ENCODE peak calls at places on chromosomes 1 and 21, in ten cellular contexts. V, P, X, B, Q, E, Z, K, C and I are unnamed samples.

GRCh38 chr1:211630236-211631081 is 45.0 kb downstream of the NEK2 start:
- DNase-seq in V (no peak), P (no peak), X (no peak), B (no peak), Q (no peak), E (peak), Z (no peak), K (no peak), C (no peak), I (peak)

GRCh38 chr1:108082006-108082405 is 117.0 kb upstream of the VAV3 start:
- DNase-seq in V (no peak), P (no peak), X (no peak), B (no peak), Q (no peak), E (no peak), Z (no peak), K (no peak), C (no peak), I (no peak)

GRCh38 chr1:35111106-35111505 is 31.9 kb downstream of the ZMYM1 start:
- DNase-seq in V (no peak), P (no peak), X (no peak), B (no peak), Q (no peak), E (no peak), Z (no peak), K (no peak), C (no peak), I (no peak)

GRCh38 chr1:13707211-13707610 is 7.2 kb downstream of the PRDM2 start:
- DNase-seq in V (no peak), P (no peak), X (no peak), B (no peak), Q (no peak), E (no peak), Z (no peak), K (no peak), C (no peak), I (no peak)

GRCh38 chr21:41845310-41846032 is 33.7 kb downstream of the PRDM15 start:
- DNase-seq in V (peak), P (no peak), X (no peak), B (no peak), Q (no peak), E (no peak), Z (no peak), K (no peak), C (no peak), I (no peak)

GRCh38 chr1:238960071-238960470 is 426.3 kb upstream of the CHRM3 start:
- DNase-seq in V (no peak), P (no peak), X (no peak), B (no peak), Q (no peak), E (no peak), Z (no peak), K (no peak), C (no peak), I (no peak)

GRCh38 chr1:209648931-209649776 is 3.1 kb downstream of the LAMB3 start:
- DNase-seq in V (no peak), P (peak), X (no peak), B (no peak), Q (no peak), E (no peak), Z (no peak), K (no peak), C (no peak), I (no peak)

GRCh38 chr1:28306550-28306949 is 22.3 kb upstream of the MED18 start:
- DNase-seq in V (no peak), P (no peak), X (no peak), B (no peak), Q (no peak), E (no peak), Z (no peak), K (no peak), C (no peak), I (no peak)

GRCh38 chr1:83845437-83846071 is 153.4 kb downstream of the TTLL7 start:
- DNase-seq in V (no peak), P (no peak), X (peak), B (no peak), Q (no peak), E (no peak), Z (no peak), K (no peak), C (no peak), I (no peak)

GRCh38 chr1:86515597-86515996 is 31.3 kb upstream of the CLCA4 start:
- DNase-seq in V (no peak), P (peak), X (no peak), B (no peak), Q (no peak), E (no peak), Z (no peak), K (no peak), C (no peak), I (peak)

GRCh38 chr1:234853906-234854647 is 244.1 kb upstream of the IRF2BP2 start:
- DNase-seq in V (no peak), P (no peak), X (no peak), B (no peak), Q (no peak), E (no peak), Z (no peak), K (no peak), C (no peak), I (no peak)

GRCh38 chr1:203271962-203272632 is 33.2 kb upstream of the BTG2 start:
- DNase-seq in V (no peak), P (no peak), X (no peak), B (no peak), Q (peak), E (no peak), Z (no peak), K (no peak), C (no peak), I (no peak)

GRCh38 chr1:15454256-15454655 is 2.3 kb upstream of the CELA2A start:
- DNase-seq in V (no peak), P (no peak), X (no peak), B (no peak), Q (no peak), E (no peak), Z (no peak), K (no peak), C (no peak), I (no peak)

GRCh38 chr21:25273945-25274344 is 333.3 kb downstream of the MRPL39 start:
- DNase-seq in V (no peak), P (no peak), X (no peak), B (no peak), Q (no peak), E (no peak), Z (no peak), K (no peak), C (no peak), I (no peak)

GRCh38 chr1:44021581-44022321 is 9.5 kb downstream of the SLC6A9 start:
- DNase-seq in V (no peak), P (no peak), X (no peak), B (no peak), Q (no peak), E (no peak), Z (no peak), K (no peak), C (no peak), I (no peak)

GRCh38 chr21:25764065-25764464 is 29.3 kb downstream of the GABPA start:
- DNase-seq in V (no peak), P (no peak), X (no peak), B (no peak), Q (no peak), E (no peak), Z (no peak), K (no peak), C (no peak), I (no peak)

GRCh38 chr1:155591770-155592169 is 18.2 kb upstream of the MSTO1 start:
- DNase-seq in V (no peak), P (peak), X (peak), B (peak), Q (no peak), E (no peak), Z (peak), K (peak), C (peak), I (no peak)

GRCh38 chr1:209720326-209720725 is 15.7 kb downstream of the HSD11B1 start:
- DNase-seq in V (no peak), P (no peak), X (no peak), B (no peak), Q (no peak), E (no peak), Z (no peak), K (no peak), C (no peak), I (no peak)

GRCh38 chr1:45922374-45922773 is 119.0 kb downstream of the MAST2 start:
- DNase-seq in V (no peak), P (no peak), X (no peak), B (no peak), Q (no peak), E (no peak), Z (no peak), K (no peak), C (no peak), I (no peak)

GRCh38 chr1:55554611-55555010 is 339.4 kb upstream of the USP24 start:
- DNase-seq in V (no peak), P (no peak), X (peak), B (no peak), Q (no peak), E (no peak), Z (no peak), K (no peak), C (no peak), I (no peak)

GRCh38 chr1:20603473-20604464 is 14.9 kb downstream of the CDA start:
- DNase-seq in V (no peak), P (no peak), X (no peak), B (no peak), Q (no peak), E (no peak), Z (no peak), K (no peak), C (no peak), I (no peak)

GRCh38 chr1:218284377-218284916 is 646 bp upstream of the RRP15 start:
- DNase-seq in V (no peak), P (no peak), X (peak), B (no peak), Q (no peak), E (no peak), Z (no peak), K (no peak), C (no peak), I (peak)